ENCODE peak calls at places on chromosomes 12 and 14, in six cellular contexts. Z is suprapubic skin, W is vagina, C is fibroblast of lung, E is ovary, A is MM.1S. P is an unnamed sample.

GRCh38 chr12:80205960-80206359 is 106.6 kb downstream of the OTOGL start:
- DNase-seq in W (no peak), E (no peak), C (no peak), A (no peak), Z (no peak), P (no peak)

GRCh38 chr14:67941456-67942018 is 122.0 kb downstream of the RAD51B start:
- DNase-seq in W (no peak), E (no peak), C (peak; percentile 49), A (no peak), Z (no peak), P (no peak)

GRCh38 chr12:84912191-84913142 is at the start of gene SLC6A15:
- DNase-seq in Z (peak; percentile 82), C (peak; percentile 93), E (peak; percentile 43), A (peak; percentile 79), W (peak; percentile 92), P (peak; percentile 95)

GRCh38 chr12:82458101-82458500 is 99.8 kb downstream of the METTL25 start:
- DNase-seq in A (no peak), C (no peak), E (no peak), Z (no peak), W (no peak), P (no peak)

GRCh38 chr12:790253-790563 is 37.8 kb downstream of the WNK1 start:
- DNase-seq in A (no peak), E (no peak), W (no peak), Z (no peak), C (no peak), P (no peak)

GRCh38 chr12:89185181-89185580 is 167.1 kb downstream of the DUSP6 start:
- DNase-seq in E (no peak), C (no peak), Z (no peak), W (no peak), A (no peak), P (no peak)

GRCh38 chr12:3803865-3804472 is 51.1 kb upstream of the CRACR2A start:
- DNase-seq in W (no peak), E (peak; percentile 83), A (peak; percentile 72), C (peak; percentile 77), Z (peak; percentile 64), P (peak; percentile 74)

GRCh38 chr12:22121224-22121623 is 75.2 kb downstream of the CMAS start:
- DNase-seq in W (no peak), C (no peak), Z (no peak), A (peak; percentile 49), E (no peak), P (no peak)

DNA sequence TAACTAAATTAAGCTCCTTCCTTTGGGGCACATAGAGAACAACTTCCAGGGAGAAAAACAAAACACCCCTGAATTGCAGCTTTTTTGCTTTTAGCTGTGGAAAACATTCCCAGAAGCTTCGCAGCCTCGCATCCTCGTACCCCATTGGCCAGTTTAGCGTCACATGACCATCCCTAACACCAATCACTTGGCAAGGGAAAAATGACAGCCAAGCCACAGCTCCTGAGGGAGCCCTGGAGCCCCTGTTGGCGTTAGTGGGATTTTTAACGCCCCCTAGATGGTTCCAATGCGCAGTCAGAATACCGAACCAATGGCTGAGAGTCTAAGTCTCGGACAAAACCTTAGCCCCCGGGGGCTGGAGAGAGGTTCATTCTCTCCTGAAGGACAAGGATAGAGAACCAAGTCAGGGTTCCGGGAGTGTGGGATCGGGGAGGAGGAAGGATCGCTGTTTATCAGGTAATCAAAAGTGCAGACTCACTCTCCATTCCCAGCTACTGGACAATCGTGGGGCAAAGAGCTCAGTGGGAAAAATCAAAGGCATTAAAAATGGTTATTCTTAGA is 135.6 kb upstream of the HIF1A start:
- DNase-seq in W (no peak), E (no peak), A (no peak), Z (no peak), C (no peak), P (peak; percentile 92)
- H3K4me1 ChIP-seq in W (peaks cover 63% of the 10 kb centered on the region), E (peaks cover 13% of the 10 kb centered on the region), A (no peaks in the 10 kb centered on the region), Z (peaks cover 36% of the 10 kb centered on the region), C (peaks cover 52% of the 10 kb centered on the region), P (peaks cover 41% of the 10 kb centered on the region)

DNA sequence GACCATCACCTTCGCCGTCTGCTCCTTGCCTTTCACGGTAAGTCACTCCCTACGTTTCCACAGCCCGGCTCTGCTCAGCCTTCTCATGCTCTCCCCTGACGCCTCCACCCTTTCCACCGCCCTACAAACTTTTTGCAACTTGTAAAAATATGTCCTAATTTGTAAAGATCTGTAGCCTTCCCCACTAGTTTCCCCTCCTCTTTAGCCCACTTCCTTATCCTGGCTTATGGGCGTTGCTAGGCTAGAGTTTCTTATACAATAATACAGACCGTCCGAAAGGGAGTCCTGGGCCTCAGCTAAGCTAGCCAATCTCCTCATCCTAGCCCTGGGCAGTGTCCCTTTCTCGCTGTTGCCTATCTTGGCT is 1.2 kb downstream of the PTGER2 start:
- DNase-seq in E (no peak), W (no peak), C (peak; percentile 72), A (no peak), Z (no peak), P (no peak)
- H3K27me3 ChIP-seq in E (no peaks in the 10 kb centered on the region), W (no peaks in the 10 kb centered on the region), C (no peaks in the 10 kb centered on the region), A (no peaks in the 10 kb centered on the region), Z (peaks cover 22% of the 10 kb centered on the region), P (no peaks in the 10 kb centered on the region)

DNA sequence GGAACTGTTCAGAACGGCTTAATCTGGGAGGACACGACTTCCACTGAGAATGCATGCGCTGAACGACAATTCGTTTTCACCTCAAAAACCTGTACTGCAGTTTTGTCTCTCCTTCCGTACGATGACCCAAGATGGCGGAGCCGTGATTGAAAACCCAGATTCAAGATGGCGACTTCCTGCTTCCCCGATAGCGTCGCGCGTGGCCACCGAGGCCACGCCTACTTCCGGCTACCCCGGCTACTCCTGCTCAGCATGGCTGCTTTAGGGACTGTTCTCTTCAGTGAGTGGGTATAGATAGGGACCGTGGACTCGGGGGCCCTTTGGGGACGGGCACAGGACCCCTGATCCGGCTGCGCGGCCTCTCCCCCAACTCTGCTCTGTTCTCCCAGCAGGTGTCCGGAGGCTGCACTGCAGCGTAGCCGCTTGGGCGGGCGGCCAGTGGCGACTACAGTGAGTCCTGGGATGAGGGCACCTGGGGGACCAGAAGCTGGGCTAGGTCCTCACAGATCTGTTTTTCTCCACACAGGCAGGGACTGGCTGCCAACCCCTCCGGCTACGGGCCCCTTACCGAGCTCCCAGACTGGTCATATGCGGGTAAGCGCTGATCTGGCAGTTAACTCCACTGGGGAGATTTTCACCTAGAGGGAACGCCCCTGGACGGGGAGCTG is at the start of gene MRPL52:
- DNase-seq in Z (peak; percentile 93), C (peak; percentile 87), A (peak; percentile 81), W (no peak), E (peak; percentile 89), P (peak; percentile 91)
- TF ChIP-seq CTCF in Z (no peak), C (no peak), A (no peak), W (no peak), E (no peak), P (no peak)

GRCh38 chr12:51675062-51675803 is 84.2 kb downstream of the SCN8A start:
- DNase-seq in W (no peak), E (no peak), A (peak; percentile 84), C (no peak), Z (no peak), P (no peak)

GRCh38 chr12:51672334-51672733 is 81.3 kb downstream of the SCN8A start:
- DNase-seq in A (no peak), E (no peak), C (peak; percentile 28), Z (no peak), W (no peak), P (no peak)

GRCh38 chr12:51667269-51667668 is 76.2 kb downstream of the SCN8A start:
- DNase-seq in W (no peak), A (no peak), C (no peak), E (no peak), Z (no peak), P (no peak)

GRCh38 chr12:51666696-51667095 is 75.7 kb downstream of the SCN8A start:
- DNase-seq in Z (no peak), E (no peak), A (no peak), C (no peak), W (no peak), P (no peak)

GRCh38 chr12:51669996-51670395 is 79.0 kb downstream of the SCN8A start:
- DNase-seq in Z (no peak), W (no peak), C (no peak), A (no peak), E (no peak), P (no peak)
- H3K4me1 ChIP-seq in Z (no peaks in the 10 kb centered on the region), W (no peaks in the 10 kb centered on the region), C (no peaks in the 10 kb centered on the region), A (peaks cover 6% of the 10 kb centered on the region), E (no peaks in the 10 kb centered on the region), P (peaks cover 5% of the 10 kb centered on the region)

GRCh38 chr12:52760623-52761022 is 16.5 kb downstream of the KRT76 start:
- DNase-seq in Z (no peak), E (no peak), W (no peak), A (no peak), C (no peak), P (no peak)
- H3K27me3 ChIP-seq in Z (peaks cover 9% of the 10 kb centered on the region), E (no peaks in the 10 kb centered on the region), W (no peaks in the 10 kb centered on the region), A (peaks cover 55% of the 10 kb centered on the region), C (no peaks in the 10 kb centered on the region), P (no peaks in the 10 kb centered on the region)